ENCODE peak calls at places on chromosomes 5 and 9, in six cellular contexts. O is GM12891, J is ovary, Q is GM12892, T is right lobe of liver, I is HepG2. H is an unnamed sample.
A peak's percentile ranks its signal among the peaks of the same experiment; 100 is the strongest.

GRCh38 chr5:166497705-166498104 is 1793.7 kb upstream of the WWC1 start:
- DNase-seq in T (no peak), Q (no peak), J (no peak), I (no peak), O (no peak), H (no peak)

GRCh38 chr9:81370650-81371049 is 318.7 kb downstream of the TLE1 start:
- DNase-seq in J (no peak), I (peak; percentile 3), T (no peak), O (no peak), Q (no peak), H (no peak)

GRCh38 chr9:111572945-111573604 is 26.4 kb downstream of the PTGR1 start:
- DNase-seq in Q (no peak), T (no peak), O (no peak), J (peak; percentile 36), I (no peak), H (no peak)

GRCh38 chr5:5347442-5347841 is 75.0 kb upstream of the ICE1 start:
- DNase-seq in J (no peak), T (no peak), I (no peak), O (no peak), Q (no peak), H (no peak)

GRCh38 chr5:140075371-140075770 is 32.3 kb upstream of the NRG2 start:
- DNase-seq in Q (no peak), J (no peak), O (no peak), I (no peak), T (no peak), H (no peak)

GRCh38 chr5:59598547-59598874 is 295.0 kb downstream of the PDE4D start:
- DNase-seq in Q (no peak), I (no peak), J (no peak), O (no peak), T (no peak), H (no peak)

GRCh38 chr9:93111371-93112115 is 15.5 kb downstream of the CARD19 start:
- DNase-seq in T (peak; percentile 33), O (no peak), Q (no peak), I (peak; percentile 39), J (peak; percentile 17), H (peak; percentile 79)

GRCh38 chr9:84711936-84712335 is 42.4 kb downstream of the NTRK2 start:
- DNase-seq in O (no peak), T (no peak), I (no peak), Q (no peak), J (no peak), H (peak; percentile 19)

GRCh38 chr9:113589407-113589806 is 125.9 kb downstream of the RGS3 start:
- DNase-seq in I (no peak), O (no peak), J (no peak), T (peak; percentile 52), Q (no peak), H (no peak)

GRCh38 chr5:178293400-178293799 is 60.8 kb upstream of the PHYKPL start:
- DNase-seq in O (no peak), J (no peak), T (peak; percentile 10), Q (no peak), I (no peak), H (no peak)

GRCh38 chr5:172010278-172010677 is 3.8 kb upstream of the FBXW11 start:
- DNase-seq in O (no peak), J (no peak), I (peak; percentile 10), T (no peak), Q (no peak), H (no peak)

GRCh38 chr5:176781638-176782570 is 28.5 kb upstream of the UNC5A start:
- DNase-seq in I (no peak), O (no peak), Q (no peak), T (no peak), J (no peak), H (no peak)

GRCh38 chr9:116844621-116845020 is 157.5 kb downstream of the TRIM32 start:
- DNase-seq in O (no peak), J (no peak), I (no peak), T (no peak), Q (no peak), H (no peak)

GRCh38 chr9:99533421-99533820 is 288.3 kb upstream of the NR4A3 start:
- DNase-seq in O (no peak), J (no peak), T (no peak), I (no peak), Q (no peak), H (no peak)

GRCh38 chr5:171157775-171158174 is 151.3 kb upstream of the TLX3 start:
- DNase-seq in J (no peak), Q (no peak), O (no peak), I (no peak), T (no peak), H (no peak)

GRCh38 chr9:73081979-73082657 is 69.5 kb upstream of the ANXA1 start:
- DNase-seq in O (no peak), T (no peak), Q (peak; percentile 2), I (peak; percentile 62), J (no peak), H (peak; percentile 26)

GRCh38 chr9:91741529-91741928 is 208.5 kb downstream of the ROR2 start:
- DNase-seq in J (no peak), T (no peak), Q (no peak), I (no peak), O (no peak), H (peak; percentile 48)

GRCh38 chr5:124980174-124980941 is 233.9 kb upstream of the ZNF608 start:
- DNase-seq in T (no peak), O (peak; percentile 22), J (no peak), Q (no peak), I (no peak), H (no peak)

GRCh38 chr9:12775963-12776774 is 1.3 kb downstream of the LURAP1L start:
- DNase-seq in O (no peak), I (peak; percentile 88), Q (peak; percentile 12), J (peak; percentile 83), T (peak; percentile 83), H (peak; percentile 61)

GRCh38 chr9:121266906-121267650 is 884 bp upstream of the GSN start:
- DNase-seq in J (no peak), Q (no peak), O (no peak), T (no peak), I (no peak), H (no peak)

GRCh38 chr5:73625905-73626811 is at the start of gene ARHGEF28:
- DNase-seq in I (peak; percentile 49), T (peak; percentile 85), J (peak; percentile 76), O (peak; percentile 41), Q (peak; percentile 37), H (peak; percentile 72)

GRCh38 chr5:169107316-169107715 is 193.6 kb downstream of the SLIT3 start:
- DNase-seq in Q (no peak), J (no peak), I (no peak), T (no peak), O (no peak), H (no peak)

GRCh38 chr5:59843511-59844230 is 49.9 kb downstream of the PDE4D start:
- DNase-seq in T (no peak), J (no peak), O (no peak), I (peak; percentile 0), Q (no peak), H (no peak)

GRCh38 chr9:15423328-15423985 is 781 bp downstream of the SNAPC3 start:
- DNase-seq in J (no peak), T (no peak), O (no peak), Q (no peak), I (no peak), H (no peak)

GRCh38 chr9:15426019-15426418 is 3.3 kb downstream of the SNAPC3 start:
- DNase-seq in Q (no peak), J (no peak), T (no peak), O (peak; percentile 35), I (no peak), H (no peak)

GRCh38 chr9:15420796-15421195 is 1.9 kb upstream of the SNAPC3 start:
- DNase-seq in Q (no peak), J (no peak), O (no peak), T (no peak), I (no peak), H (no peak)

GRCh38 chr9:15421532-15421931 is 1.1 kb upstream of the SNAPC3 start:
- DNase-seq in I (no peak), T (no peak), J (no peak), O (no peak), Q (no peak), H (no peak)

GRCh38 chr9:15422355-15423327 is at the start of gene SNAPC3:
- DNase-seq in Q (peak; percentile 86), O (peak; percentile 85), I (peak; percentile 88), T (peak; percentile 96), J (peak; percentile 94), H (peak; percentile 87)
- TF ChIP-seq POLR2A in Q (peak; percentile 87), O (peak; percentile 85), I (peak; percentile 81), T (peak; percentile 67), J (peak; percentile 39), H (peak; percentile 80)

GRCh38 chr9:131817627-131818026 is 77.8 kb upstream of the RAPGEF1 start:
- DNase-seq in T (no peak), O (no peak), J (no peak), Q (no peak), I (no peak), H (no peak)

GRCh38 chr9:131814714-131815113 is 74.8 kb upstream of the RAPGEF1 start:
- DNase-seq in O (no peak), I (no peak), T (no peak), Q (no peak), J (no peak), H (no peak)

GRCh38 chr9:131815971-131816873 is 76.3 kb upstream of the RAPGEF1 start:
- DNase-seq in I (no peak), T (no peak), J (no peak), Q (no peak), O (no peak), H (no peak)

GRCh38 chr9:131817073-131817472 is 77.2 kb upstream of the RAPGEF1 start:
- DNase-seq in I (no peak), T (no peak), Q (no peak), O (no peak), J (no peak), H (no peak)

GRCh38 chr9:131818089-131818488 is 78.2 kb upstream of the RAPGEF1 start:
- DNase-seq in Q (no peak), O (no peak), I (no peak), T (no peak), J (no peak), H (no peak)
- TF ChIP-seq POLR2A in Q (no peak), O (no peak), I (no peak), T (no peak), J (no peak), H (no peak)

GRCh38 chr5:14581333-14581890 is at the start of gene OTULINL:
- DNase-seq in J (peak; percentile 91), Q (peak; percentile 87), I (peak; percentile 24), T (peak; percentile 88), O (peak; percentile 95), H (peak; percentile 90)
- TF ChIP-seq POLR2A in J (no peak), Q (no peak), I (no peak), T (peak; percentile 27), O (no peak), H (no peak)

GRCh38 chr9:212265-212664 is 2.4 kb upstream of the DOCK8 start:
- DNase-seq in T (no peak), J (no peak), I (no peak), Q (no peak), O (no peak), H (no peak)

GRCh38 chr9:211557-211956 is 3.1 kb upstream of the DOCK8 start:
- DNase-seq in Q (no peak), O (no peak), I (no peak), T (no peak), J (no peak), H (no peak)

GRCh38 chr9:215631-216155 is 1.0 kb downstream of the DOCK8 start:
- DNase-seq in T (no peak), J (no peak), I (no peak), O (no peak), Q (no peak), H (no peak)

GRCh38 chr9:211036-211435 is 3.6 kb upstream of the DOCK8 start:
- DNase-seq in I (no peak), Q (no peak), J (no peak), O (no peak), T (no peak), H (no peak)

GRCh38 chr9:214488-215448 is at the start of gene DOCK8:
- DNase-seq in T (peak; percentile 76), Q (peak; percentile 69), J (peak; percentile 24), O (peak; percentile 67), I (peak; percentile 31), H (no peak)
- TF ChIP-seq POLR2A in T (peak; percentile 76), Q (peak; percentile 66), J (no peak), O (peak; percentile 53), I (no peak), H (no peak)